ENCODE peak calls at places on chromosome 1, in ten cellular contexts. C is bronchial epithelial cell, T is DND-41, J is brain microvascular endothelial cell, N is right atrium auricular region, A is esophagus muscularis mucosa, H is K562, K is lung, V is fibroblast of mammary gland, F is IMR-90. P is an unnamed sample.
A peak's percentile ranks its signal among the peaks of the same experiment; 100 is the strongest.

GRCh38 chr1:230123280-230124186 is 56.5 kb downstream of the GALNT2 start:
- DNase-seq in C (no peak), T (peak; percentile 73), J (no peak), N (no peak), A (no peak), H (no peak), K (no peak), V (peak; percentile 90), F (peak; percentile 89), P (no peak)

GRCh38 chr1:197774691-197775281 is 494 bp downstream of the DENND1B start:
- DNase-seq in C (no peak), T (peak; percentile 65), J (no peak), N (no peak), A (no peak), H (peak; percentile 72), K (peak; percentile 49), V (peak; percentile 52), F (peak; percentile 41), P (no peak)

GRCh38 chr1:48019714-48020315 is 22.6 kb upstream of the TRABD2B start:
- DNase-seq in C (peak; percentile 53), T (no peak), J (no peak), N (no peak), A (no peak), H (no peak), K (peak; percentile 36), V (no peak), F (no peak), P (no peak)

GRCh38 chr1:12173631-12174121 is 6.9 kb downstream of the TNFRSF1B start:
- DNase-seq in C (no peak), T (peak; percentile 72), J (no peak), N (no peak), A (no peak), H (peak; percentile 61), K (peak; percentile 60), V (no peak), F (peak; percentile 35), P (no peak)

GRCh38 chr1:12057382-12057781 is 5.7 kb upstream of the TNFRSF8 start:
- DNase-seq in C (peak; percentile 24), T (no peak), J (no peak), N (no peak), A (no peak), H (no peak), K (no peak), V (no peak), F (peak; percentile 23), P (no peak)

GRCh38 chr1:198904356-198904755 is 265.5 kb downstream of the PTPRC start:
- DNase-seq in C (peak; percentile 50), T (no peak), J (no peak), N (no peak), A (no peak), H (no peak), K (no peak), V (peak; percentile 56), F (peak; percentile 64), P (no peak)

GRCh38 chr1:180912211-180912800 is 391 bp upstream of the KIAA1614 start:
- DNase-seq in C (no peak), T (no peak), J (no peak), N (no peak), A (no peak), H (no peak), K (no peak), V (peak; percentile 39), F (peak; percentile 34), P (peak; percentile 11)

GRCh38 chr1:43153443-43153842 is 18.6 kb downstream of the EBNA1BP2 start:
- DNase-seq in C (no peak), T (no peak), J (no peak), N (no peak), A (no peak), H (no peak), K (no peak), V (no peak), F (no peak), P (no peak)

GRCh38 chr1:204837440-204838084 is 33.1 kb upstream of the NFASC start:
- DNase-seq in C (peak; percentile 36), T (peak; percentile 59), J (peak; percentile 46), N (no peak), A (no peak), H (peak; percentile 63), K (no peak), V (peak; percentile 54), F (peak; percentile 52), P (peak; percentile 8)

GRCh38 chr1:210797422-210797821 is 336.5 kb downstream of the KCNH1 start:
- DNase-seq in C (no peak), T (no peak), J (no peak), N (no peak), A (no peak), H (no peak), K (no peak), V (no peak), F (no peak), P (no peak)

GRCh38 chr1:246107516-246108277 is 399.4 kb downstream of the SMYD3 start:
- DNase-seq in C (no peak), T (no peak), J (no peak), N (no peak), A (no peak), H (no peak), K (no peak), V (peak; percentile 41), F (peak; percentile 49), P (peak; percentile 16)

GRCh38 chr1:241767737-241768136 is 80.3 kb upstream of the EXO1 start:
- DNase-seq in C (no peak), T (no peak), J (no peak), N (no peak), A (no peak), H (no peak), K (no peak), V (no peak), F (no peak), P (no peak)

GRCh38 chr1:75618382-75618781 is 7.5 kb upstream of the SLC44A5 start:
- DNase-seq in C (peak; percentile 70), T (no peak), J (no peak), N (no peak), A (no peak), H (no peak), K (no peak), V (no peak), F (no peak), P (no peak)

GRCh38 chr1:38038836-38039235 is 7.8 kb downstream of the POU3F1 start:
- DNase-seq in C (peak; percentile 61), T (no peak), J (no peak), N (no peak), A (no peak), H (no peak), K (no peak), V (peak; percentile 65), F (peak; percentile 51), P (no peak)

GRCh38 chr1:46804027-46804889 is 5.4 kb downstream of the CYP4B1 start:
- DNase-seq in C (no peak), T (no peak), J (no peak), N (no peak), A (peak; percentile 92), H (no peak), K (no peak), V (no peak), F (no peak), P (no peak)

GRCh38 chr1:53084589-53084971 is 22.6 kb downstream of the PODN start:
- DNase-seq in C (peak; percentile 12), T (no peak), J (no peak), N (no peak), A (no peak), H (no peak), K (no peak), V (peak; percentile 14), F (no peak), P (no peak)

GRCh38 chr1:10693497-10694273 is 102.8 kb downstream of the CASZ1 start:
- DNase-seq in C (no peak), T (peak; percentile 56), J (no peak), N (no peak), A (no peak), H (peak; percentile 67), K (no peak), V (no peak), F (no peak), P (no peak)

GRCh38 chr1:232319106-232319505 is 310.8 kb downstream of the SIPA1L2 start:
- DNase-seq in C (peak; percentile 96), T (no peak), J (no peak), N (peak; percentile 73), A (no peak), H (no peak), K (no peak), V (no peak), F (no peak), P (no peak)

GRCh38 chr1:54806931-54807611 is 5.9 kb upstream of the TTC22 start:
- DNase-seq in C (peak; percentile 52), T (no peak), J (no peak), N (no peak), A (no peak), H (no peak), K (no peak), V (peak; percentile 38), F (peak; percentile 11), P (no peak)

GRCh38 chr1:17617787-17618557 is 78.5 kb downstream of the ARHGEF10L start:
- DNase-seq in C (peak; percentile 19), T (no peak), J (peak; percentile 40), N (peak; percentile 77), A (peak; percentile 93), H (no peak), K (peak; percentile 38), V (peak; percentile 61), F (peak; percentile 43), P (no peak)
- H3K4me3 ChIP-seq in C (no peak overlapping the region), T (no peak overlapping the region), J (peak overlapping the region; percentile 34), N (peak overlapping the region; percentile 51), A (peak overlapping the region; percentile 55), H (no peak overlapping the region), K (no peak overlapping the region), V (peak overlapping the region; percentile 29), F (no peak overlapping the region), P (peak overlapping the region; percentile 30)

GRCh38 chr1:244965182-244965581 is 100.8 kb upstream of the HNRNPU start:
- DNase-seq in C (no peak), T (no peak), J (no peak), N (no peak), A (no peak), H (no peak), K (no peak), V (no peak), F (no peak), P (no peak)
- H3K4me3 ChIP-seq in C (no peak overlapping the region), T (no peak overlapping the region), J (no peak overlapping the region), N (no peak overlapping the region), A (no peak overlapping the region), H (no peak overlapping the region), K (no peak overlapping the region), V (no peak overlapping the region), F (no peak overlapping the region), P (no peak overlapping the region)

DNA sequence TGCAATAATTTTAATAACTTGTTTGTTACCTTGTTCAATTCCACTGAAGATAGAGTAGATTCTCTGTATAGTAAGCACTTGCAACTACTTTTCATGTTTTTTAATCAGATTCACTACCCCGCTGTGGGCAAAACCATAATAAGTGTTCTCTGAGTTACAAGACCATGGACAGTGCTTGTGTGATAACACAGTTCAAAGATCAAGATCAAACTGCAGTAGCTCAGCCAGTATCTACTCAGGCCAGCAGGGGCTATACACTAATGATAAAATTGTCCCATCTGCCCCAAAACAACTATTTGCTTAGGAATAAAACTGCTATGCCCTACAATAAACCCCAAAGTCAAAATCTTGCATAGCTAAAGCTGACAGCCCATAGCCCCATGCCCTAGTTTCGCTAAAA is 129.6 kb downstream of the LRRC7 start:
- DNase-seq in C (no peak), T (no peak), J (no peak), N (no peak), A (no peak), H (no peak), K (no peak), V (no peak), F (no peak), P (no peak)
- H3K4me3 ChIP-seq in C (no peak overlapping the region), T (no peak overlapping the region), J (no peak overlapping the region), N (no peak overlapping the region), A (no peak overlapping the region), H (no peak overlapping the region), K (no peak overlapping the region), V (no peak overlapping the region), F (no peak overlapping the region), P (no peak overlapping the region)

GRCh38 chr1:111204923-111205723 is 4.7 kb upstream of the DENND2D start:
- DNase-seq in C (no peak), T (peak; percentile 13), J (no peak), N (peak; percentile 30), A (no peak), H (no peak), K (no peak), V (no peak), F (no peak), P (no peak)
- H3K4me3 ChIP-seq in C (no peak overlapping the region), T (no peak overlapping the region), J (no peak overlapping the region), N (peak overlapping the region; percentile 64), A (peak overlapping the region; percentile 69), H (no peak overlapping the region), K (no peak overlapping the region), V (no peak overlapping the region), F (no peak overlapping the region), P (no peak overlapping the region)